ENCODE peak calls at places on chromosomes 5 and 9, in nine cellular contexts. Y, B, G, J, Q, F, U, W and Z are unnamed samples.

GRCh38 chr5:80411589-80412219 is 3.8 kb downstream of the ZFYVE16 start:
- DNase-seq in G (no peak), B (no peak), Y (peak), W (peak), F (no peak), J (no peak), U (no peak), Q (no peak), Z (no peak)

GRCh38 chr9:113807173-113808061 is 68.7 kb upstream of the ZNF618 start:
- DNase-seq in Y (peak), F (peak), G (peak), B (peak), Q (peak), U (peak), J (peak), W (peak), Z (peak)

GRCh38 chr9:36995927-36996471 is 38.1 kb downstream of the PAX5 start:
- DNase-seq in W (peak), F (peak), Y (peak), U (peak), G (peak), J (peak), B (peak), Q (peak), Z (peak)

GRCh38 chr9:5263568-5264218 is 32.5 kb downstream of the INSL4 start:
- DNase-seq in G (peak), W (no peak), Y (peak), B (no peak), Q (no peak), F (no peak), J (no peak), U (peak), Z (no peak)

GRCh38 chr5:133514456-133514855 is 97.9 kb downstream of the FSTL4 start:
- DNase-seq in B (no peak), Q (no peak), Y (no peak), F (no peak), W (no peak), U (no peak), G (no peak), J (peak), Z (no peak)

GRCh38 chr5:54835642-54836041 is 149.8 kb downstream of the ESM1 start:
- DNase-seq in W (no peak), J (no peak), Q (no peak), B (no peak), F (no peak), Y (peak), U (no peak), G (no peak), Z (no peak)

GRCh38 chr9:103188966-103189365 is 193.8 kb downstream of the CYLC2 start:
- DNase-seq in J (no peak), U (no peak), F (no peak), B (no peak), G (no peak), Q (no peak), W (no peak), Y (no peak), Z (no peak)

GRCh38 chr9:132201780-132202703 is 40.2 kb downstream of the NTNG2 start:
- DNase-seq in Y (no peak), G (no peak), U (no peak), B (peak), Q (no peak), J (peak), W (peak), F (no peak), Z (no peak)

GRCh38 chr9:89042984-89043383 is 51.7 kb downstream of the S1PR3 start:
- DNase-seq in J (no peak), B (no peak), U (no peak), W (no peak), Q (no peak), Y (no peak), F (no peak), G (no peak), Z (no peak)

GRCh38 chr5:43572357-43572756 is 15.5 kb upstream of the PAIP1 start:
- DNase-seq in Y (no peak), U (no peak), F (no peak), G (no peak), B (no peak), Q (no peak), J (no peak), W (no peak), Z (no peak)

GRCh38 chr5:137894586-137894985 is 5.3 kb downstream of the PKD2L2 start:
- DNase-seq in G (no peak), Q (no peak), F (no peak), B (no peak), Y (no peak), U (no peak), J (no peak), W (no peak), Z (no peak)

GRCh38 chr5:68780299-68780960 is 313.4 kb upstream of the SLC30A5 start:
- DNase-seq in U (no peak), G (no peak), Q (no peak), B (no peak), F (no peak), W (no peak), J (no peak), Y (peak), Z (no peak)